ENCODE peak calls at places on chromosomes 4 and X, in four cellular contexts. Q is endothelial cell of umbilical vein, B is HL-60, O is heart right ventricle. I is an unnamed sample.

GRCh38 chr4:101191302-101192098 is 155.8 kb downstream of the PPP3CA start:
- DNase-seq in Q (peak; percentile 99), B (no peak), O (peak; percentile 64), I (no peak)

GRCh38 chrX:47643926-47644325 is 6.4 kb downstream of the ELK1 start:
- DNase-seq in Q (peak; percentile 40), B (peak; percentile 24), O (no peak), I (no peak)

GRCh38 chr4:125321709-125322362 is 7.1 kb downstream of the FAT4 start:
- DNase-seq in Q (peak; percentile 70), B (no peak), O (no peak), I (no peak)

GRCh38 chr4:110735691-110736090 is 112.8 kb upstream of the PITX2 start:
- DNase-seq in Q (no peak), B (no peak), O (no peak), I (no peak)

GRCh38 chr4:77354550-77354949 is 197.5 kb downstream of the CCNG2 start:
- DNase-seq in Q (no peak), B (no peak), O (no peak), I (no peak)

GRCh38 chr4:105343523-105343931 is 130.3 kb downstream of the PPA2 start:
- DNase-seq in Q (no peak), B (no peak), O (no peak), I (no peak)

GRCh38 chr4:184851200-184851541 is 25.4 kb upstream of the ACSL1 start:
- DNase-seq in Q (no peak), B (peak; percentile 59), O (no peak), I (no peak)

GRCh38 chr4:124433500-124433899 is 279.0 kb downstream of the ANKRD50 start:
- DNase-seq in Q (peak; percentile 76), B (no peak), O (no peak), I (no peak)

GRCh38 chrX:73182502-73183114 is 32.0 kb downstream of the NAP1L2 start:
- DNase-seq in Q (no peak), B (no peak), O (no peak), I (no peak)

GRCh38 chrX:77502951-77503525 is 55.8 kb downstream of the FGF16 start:
- DNase-seq in Q (no peak), B (no peak), O (no peak), I (no peak)

GRCh38 chr4:141455651-141456050 is 180.7 kb upstream of the IL15 start:
- DNase-seq in Q (no peak), B (no peak), O (no peak), I (no peak)

DNA sequence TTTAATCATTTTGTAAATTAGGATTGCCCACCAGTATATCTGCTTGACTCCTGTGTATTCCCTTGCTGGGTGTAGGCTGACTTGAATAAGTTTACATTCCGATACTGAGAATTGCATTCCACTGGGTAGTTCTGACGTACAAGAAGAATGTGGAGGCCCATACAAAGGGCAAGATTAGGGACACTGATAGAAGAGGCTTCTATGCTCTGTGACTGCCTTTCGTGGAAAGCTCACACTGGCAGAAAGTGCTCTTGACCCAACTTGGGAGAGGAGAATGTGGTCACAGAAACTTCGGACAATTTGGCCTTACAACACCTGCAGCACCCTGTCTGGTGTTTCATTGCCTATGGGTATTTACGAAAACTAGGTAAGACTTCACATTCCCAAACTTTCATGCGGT is 126.3 kb downstream of the RAPGEF2 start:
- DNase-seq in Q (peak; percentile 51), B (no peak), O (no peak), I (no peak)
- H3K4me3 ChIP-seq in Q (no peak overlapping the region), B (no peak overlapping the region), O (peak overlapping the region; percentile 28), I (no peak overlapping the region)

GRCh38 chr4:128347930-128348660 is 60.5 kb upstream of the PGRMC2 start:
- DNase-seq in Q (no peak), B (no peak), O (no peak), I (no peak)
- H3K27ac ChIP-seq in Q (no peak overlapping the region), B (no peak overlapping the region), O (no peak overlapping the region), I (no peak overlapping the region)

GRCh38 chr4:145709843-145710242 is 29.9 kb downstream of the C4orf51 start:
- DNase-seq in Q (no peak), B (no peak), O (no peak), I (no peak)

GRCh38 chr4:145698507-145698906 is 18.6 kb downstream of the C4orf51 start:
- DNase-seq in Q (no peak), B (no peak), O (no peak), I (no peak)

GRCh38 chr4:145709336-145709735 is 29.4 kb downstream of the C4orf51 start:
- DNase-seq in Q (no peak), B (no peak), O (no peak), I (no peak)

DNA sequence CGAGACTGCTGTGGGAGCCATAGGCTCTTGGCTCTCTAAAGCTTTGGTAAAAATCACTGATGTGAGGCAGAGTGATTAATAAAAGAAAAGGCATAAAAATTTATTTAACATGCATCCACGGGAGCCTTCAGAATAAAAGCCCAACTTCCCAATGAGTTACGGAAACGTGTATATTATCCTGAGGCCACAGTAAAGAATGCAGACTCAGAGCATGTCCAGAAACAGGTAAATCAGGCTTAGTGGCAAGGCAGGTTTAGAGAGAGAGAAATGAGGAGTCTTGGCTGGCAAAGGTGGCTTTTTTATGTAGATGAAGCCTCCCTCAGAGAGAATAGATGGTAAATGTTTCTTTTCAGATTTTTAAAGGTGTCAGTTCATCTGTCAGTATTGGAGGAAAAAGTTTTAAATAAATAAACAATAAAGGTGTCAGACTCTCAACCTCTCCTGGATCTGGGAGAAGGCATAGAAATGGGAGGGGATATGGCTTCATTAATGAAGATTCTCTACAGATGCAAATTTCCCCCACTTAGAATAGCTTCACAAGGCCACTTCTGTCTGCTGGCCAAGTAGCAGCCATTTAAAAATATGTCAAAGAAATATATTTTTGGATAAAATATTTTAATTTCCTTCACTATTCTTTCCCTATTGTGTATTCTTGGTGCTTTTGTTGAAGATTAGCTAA is 24.0 kb downstream of the C4orf51 start:
- DNase-seq in Q (no peak), B (no peak), O (no peak), I (no peak)
- H3K4me3 ChIP-seq in Q (no peak overlapping the region), B (no peak overlapping the region), O (no peak overlapping the region), I (no peak overlapping the region)

GRCh38 chrX:1592863-1593201 is 1.4 kb downstream of the AKAP17A start:
- DNase-seq in Q (no peak), B (peak; percentile 73), O (no peak), I (no peak)
- H3K27ac ChIP-seq in Q (peak overlapping the region; percentile 89), B (peak overlapping the region; percentile 68), O (peak overlapping the region; percentile 92), I (peak overlapping the region; percentile 89)

DNA sequence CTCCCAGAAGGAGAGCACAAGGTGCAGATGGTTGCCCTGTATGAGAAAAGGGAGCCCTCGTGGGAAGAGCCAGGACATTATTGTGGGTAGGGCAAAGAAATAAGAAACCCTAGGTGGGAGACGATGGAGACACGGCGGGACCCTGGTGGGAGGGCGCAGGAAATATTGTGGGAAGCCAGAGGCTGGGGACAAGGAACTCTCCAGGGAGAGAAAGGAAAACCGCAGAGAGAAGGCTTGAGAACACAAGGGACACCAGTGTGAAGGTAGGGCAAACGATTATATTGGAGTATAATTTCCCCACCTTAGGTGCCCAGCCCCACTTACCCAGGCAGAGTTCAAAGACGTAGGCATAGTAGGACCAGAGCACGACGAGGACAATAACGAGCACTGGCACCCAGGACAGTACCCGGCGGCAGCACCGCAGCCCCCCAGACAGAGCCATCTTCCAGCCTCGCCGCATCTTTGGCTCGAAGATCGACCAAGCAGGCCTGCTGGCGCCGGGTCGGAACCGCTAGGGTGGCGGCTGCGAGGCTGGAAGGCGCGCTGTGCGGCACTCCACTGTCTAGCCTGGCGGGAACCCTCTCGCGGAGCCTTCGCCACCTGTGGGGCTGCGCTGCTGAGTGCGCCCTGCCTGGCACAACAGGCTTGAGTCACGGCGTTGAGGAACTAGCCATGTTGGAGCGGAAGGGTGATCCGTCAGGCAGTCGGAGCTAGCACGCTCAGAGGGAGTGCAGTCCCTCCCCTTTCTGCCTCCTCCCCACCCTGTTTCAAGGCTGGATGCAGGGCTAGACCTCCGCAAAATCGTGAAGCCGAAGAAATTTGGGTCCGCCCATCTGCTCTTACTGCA is at the start of gene ZDHHC15:
- DNase-seq in Q (peak; percentile 0), B (peak; percentile 11), O (peak; percentile 60), I (peak; percentile 74)
- H3K4me3 ChIP-seq in Q (no peak within 1 kb of the TSS), B (no peak within 1 kb of the TSS), O (peak within 1 kb of the TSS; percentile 48), I (peak within 1 kb of the TSS; percentile 51)

DNA sequence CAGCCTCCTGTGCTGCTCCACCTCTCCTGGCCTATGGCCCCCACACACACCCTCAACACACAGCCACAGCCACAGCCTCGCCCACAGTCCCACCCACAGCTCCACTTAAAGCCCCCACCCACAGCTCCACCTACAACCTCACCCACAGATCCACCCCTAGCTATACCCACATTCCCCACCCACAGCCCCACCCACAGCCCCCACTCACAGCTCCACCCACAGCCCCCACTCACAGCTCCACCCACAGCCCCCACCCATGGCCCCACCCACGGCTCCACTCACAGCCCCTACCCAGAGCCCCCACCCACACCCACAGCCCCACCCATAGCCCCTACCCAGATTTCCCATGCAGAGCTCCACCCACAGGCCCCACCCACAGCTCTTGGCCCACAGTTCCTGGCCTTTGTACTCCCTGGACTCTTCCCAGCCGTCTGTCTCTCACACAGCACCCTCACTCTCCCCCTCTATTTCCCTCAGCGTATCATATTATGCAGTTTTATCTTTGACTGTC is 322.6 kb downstream of the EVC2 start:
- DNase-seq in Q (no peak), B (no peak), O (peak; percentile 16), I (peak; percentile 68)
- H3K27ac ChIP-seq in Q (no peak overlapping the region), B (no peak overlapping the region), O (no peak overlapping the region), I (no peak overlapping the region)

DNA sequence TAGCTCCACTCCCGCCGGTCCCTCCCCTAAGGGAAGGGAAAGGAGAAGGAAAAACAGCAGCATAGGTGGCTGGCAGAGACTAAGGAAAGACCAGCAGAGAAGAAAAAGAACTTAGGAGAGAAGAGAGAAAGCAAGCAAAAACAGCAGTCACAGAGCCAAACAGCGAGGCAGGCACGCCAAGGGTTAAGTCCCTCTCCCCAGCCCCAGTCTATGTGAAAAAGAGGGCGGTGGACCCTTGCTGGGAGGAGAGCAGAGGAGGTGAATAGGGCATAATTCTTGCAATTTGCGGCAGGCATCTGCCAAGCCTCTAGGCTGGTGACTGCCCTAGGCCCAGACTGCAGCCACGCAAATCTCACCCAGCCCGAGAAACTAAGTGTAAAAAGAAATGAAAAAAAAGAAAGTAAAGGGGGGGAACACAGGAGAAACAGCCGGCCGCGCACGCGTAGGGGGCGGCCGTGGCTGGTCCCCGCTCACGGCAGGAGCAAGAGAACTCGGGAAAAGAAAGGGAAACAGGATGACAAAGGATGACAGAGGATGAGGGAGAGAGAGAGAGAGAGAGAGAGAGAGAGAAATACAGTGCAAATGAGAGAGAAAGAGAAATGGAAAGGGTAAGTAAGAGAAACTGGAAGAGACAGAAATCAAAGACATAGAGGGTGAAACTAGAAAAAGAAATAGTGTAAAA is 48.6 kb downstream of the MAGEA9 start:
- DNase-seq in Q (peak; percentile 2), B (no peak), O (no peak), I (no peak)
- H3K4me3 ChIP-seq in Q (no peak overlapping the region), B (no peak overlapping the region), O (no peak overlapping the region), I (peak overlapping the region; percentile 22)